ENCODE peak calls at places on chromosomes 7 and 10, in six cellular contexts. One of them, this sample, is unnamed.

GRCh38 chr7:74092964-74093339 is 9.3 kb downstream of the LIMK1 start:
- DNase-seq in left ventricle myocardium inferior: peak
- DNase-seq in right atrium auricular region: no peak
- DNase-seq in effector memory CD4-positive, alpha-beta T cell: no peak
- DNase-seq in suprapubic skin: no peak
- DNase-seq in neural progenitor cell: no peak
- DNase-seq in this sample: no peak

GRCh38 chr10:1187855-1188555 is 131.8 kb downstream of the WDR37 start:
- DNase-seq in left ventricle myocardium inferior: no peak
- DNase-seq in right atrium auricular region: no peak
- DNase-seq in effector memory CD4-positive, alpha-beta T cell: no peak
- DNase-seq in suprapubic skin: peak
- DNase-seq in neural progenitor cell: no peak
- DNase-seq in this sample: no peak

GRCh38 chr7:151384776-151385625 is 24.8 kb downstream of the WDR86 start:
- DNase-seq in left ventricle myocardium inferior: peak
- DNase-seq in right atrium auricular region: no peak
- DNase-seq in effector memory CD4-positive, alpha-beta T cell: no peak
- DNase-seq in suprapubic skin: no peak
- DNase-seq in neural progenitor cell: no peak
- DNase-seq in this sample: no peak

GRCh38 chr10:122648599-122649428 is 50.8 kb downstream of the C10orf120 start:
- DNase-seq in left ventricle myocardium inferior: peak
- DNase-seq in right atrium auricular region: peak
- DNase-seq in effector memory CD4-positive, alpha-beta T cell: no peak
- DNase-seq in suprapubic skin: peak
- DNase-seq in neural progenitor cell: peak
- DNase-seq in this sample: no peak

GRCh38 chr10:4656576-4657194 is 169.3 kb upstream of the AKR1E2 start:
- DNase-seq in left ventricle myocardium inferior: peak
- DNase-seq in right atrium auricular region: peak
- DNase-seq in effector memory CD4-positive, alpha-beta T cell: peak
- DNase-seq in suprapubic skin: no peak
- DNase-seq in neural progenitor cell: peak
- DNase-seq in this sample: no peak

GRCh38 chr7:66076459-66077329 is 1.1 kb downstream of the ASL start:
- DNase-seq in left ventricle myocardium inferior: no peak
- DNase-seq in right atrium auricular region: no peak
- DNase-seq in effector memory CD4-positive, alpha-beta T cell: no peak
- DNase-seq in suprapubic skin: no peak
- DNase-seq in neural progenitor cell: no peak
- DNase-seq in this sample: no peak

GRCh38 chr10:110076559-110077318 is 69.0 kb downstream of the ADD3 start:
- DNase-seq in left ventricle myocardium inferior: no peak
- DNase-seq in right atrium auricular region: peak
- DNase-seq in effector memory CD4-positive, alpha-beta T cell: no peak
- DNase-seq in suprapubic skin: no peak
- DNase-seq in neural progenitor cell: no peak
- DNase-seq in this sample: peak

GRCh38 chr7:14698239-14698638 is 204.3 kb downstream of the DGKB start:
- DNase-seq in left ventricle myocardium inferior: no peak
- DNase-seq in right atrium auricular region: no peak
- DNase-seq in effector memory CD4-positive, alpha-beta T cell: no peak
- DNase-seq in suprapubic skin: no peak
- DNase-seq in neural progenitor cell: no peak
- DNase-seq in this sample: no peak

GRCh38 chr7:48424731-48425130 is 253.5 kb downstream of the ABCA13 start:
- DNase-seq in left ventricle myocardium inferior: no peak
- DNase-seq in right atrium auricular region: no peak
- DNase-seq in effector memory CD4-positive, alpha-beta T cell: no peak
- DNase-seq in suprapubic skin: no peak
- DNase-seq in neural progenitor cell: peak
- DNase-seq in this sample: no peak

GRCh38 chr7:135855836-135856235 is 107.2 kb upstream of the FAM180A start:
- DNase-seq in left ventricle myocardium inferior: no peak
- DNase-seq in right atrium auricular region: no peak
- DNase-seq in effector memory CD4-positive, alpha-beta T cell: no peak
- DNase-seq in suprapubic skin: no peak
- DNase-seq in neural progenitor cell: no peak
- DNase-seq in this sample: no peak

GRCh38 chr10:102791754-102792153 is 45.5 kb downstream of the CYP17A1 start:
- DNase-seq in left ventricle myocardium inferior: no peak
- DNase-seq in right atrium auricular region: no peak
- DNase-seq in effector memory CD4-positive, alpha-beta T cell: no peak
- DNase-seq in suprapubic skin: no peak
- DNase-seq in neural progenitor cell: no peak
- DNase-seq in this sample: no peak

GRCh38 chr7:74027683-74028320 is at the start of gene ELN:
- DNase-seq in left ventricle myocardium inferior: peak
- DNase-seq in right atrium auricular region: peak
- DNase-seq in effector memory CD4-positive, alpha-beta T cell: no peak
- DNase-seq in suprapubic skin: peak
- DNase-seq in neural progenitor cell: peak
- DNase-seq in this sample: peak

GRCh38 chr10:112951349-112952281 is 1.6 kb downstream of the TCF7L2 start:
- DNase-seq in left ventricle myocardium inferior: peak
- DNase-seq in right atrium auricular region: peak
- DNase-seq in effector memory CD4-positive, alpha-beta T cell: peak
- DNase-seq in suprapubic skin: peak
- DNase-seq in neural progenitor cell: peak
- DNase-seq in this sample: no peak

DNA sequence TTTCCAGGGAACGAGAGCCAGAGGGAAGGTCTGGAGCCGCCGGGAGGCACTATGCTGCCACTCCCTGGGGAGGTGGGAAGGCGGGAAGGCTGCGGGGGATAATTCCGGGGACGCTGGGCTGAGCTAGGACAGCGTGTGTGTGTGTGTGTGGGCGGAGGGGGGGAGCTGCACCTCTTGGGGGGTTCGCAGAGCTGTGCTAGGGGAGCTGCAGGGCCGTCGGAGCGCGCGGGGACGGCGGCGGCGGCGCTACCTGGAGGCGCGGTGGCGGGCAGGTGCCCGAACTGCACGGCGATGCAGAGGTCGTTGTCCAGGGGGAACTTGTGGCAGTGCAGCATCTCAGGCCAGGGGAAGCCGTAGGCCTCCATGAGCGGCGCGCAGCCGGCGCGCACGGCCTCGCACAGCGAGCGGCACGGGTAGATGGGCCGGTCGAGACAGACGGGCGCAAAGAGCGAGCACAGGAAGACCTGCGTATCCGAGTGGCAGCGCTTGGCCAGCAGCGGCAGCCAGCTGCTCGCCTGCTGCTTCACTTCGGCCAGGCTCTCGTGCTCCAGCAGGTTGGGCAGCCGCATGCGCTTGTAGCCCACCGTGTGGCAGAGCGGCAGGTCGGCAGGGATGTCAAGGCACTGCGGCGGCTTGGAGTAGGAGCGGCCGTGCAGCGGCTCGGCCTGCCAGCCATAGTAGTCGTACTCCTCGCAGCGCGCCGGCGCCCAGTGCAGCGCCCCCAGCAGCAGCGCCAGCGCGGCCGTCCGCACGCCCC is 566 bp downstream of the SFRP5 start:
- DNase-seq in left ventricle myocardium inferior: no peak
- DNase-seq in right atrium auricular region: no peak
- DNase-seq in effector memory CD4-positive, alpha-beta T cell: no peak
- DNase-seq in suprapubic skin: no peak
- DNase-seq in neural progenitor cell: peak
- DNase-seq in this sample: no peak
- H3K4me3 ChIP-seq in left ventricle myocardium inferior: peak
- H3K4me3 ChIP-seq in right atrium auricular region: peak
- H3K4me3 ChIP-seq in effector memory CD4-positive, alpha-beta T cell: no peak
- H3K4me3 ChIP-seq in suprapubic skin: peak
- H3K4me3 ChIP-seq in neural progenitor cell: peak
- H3K4me3 ChIP-seq in this sample: peak

DNA sequence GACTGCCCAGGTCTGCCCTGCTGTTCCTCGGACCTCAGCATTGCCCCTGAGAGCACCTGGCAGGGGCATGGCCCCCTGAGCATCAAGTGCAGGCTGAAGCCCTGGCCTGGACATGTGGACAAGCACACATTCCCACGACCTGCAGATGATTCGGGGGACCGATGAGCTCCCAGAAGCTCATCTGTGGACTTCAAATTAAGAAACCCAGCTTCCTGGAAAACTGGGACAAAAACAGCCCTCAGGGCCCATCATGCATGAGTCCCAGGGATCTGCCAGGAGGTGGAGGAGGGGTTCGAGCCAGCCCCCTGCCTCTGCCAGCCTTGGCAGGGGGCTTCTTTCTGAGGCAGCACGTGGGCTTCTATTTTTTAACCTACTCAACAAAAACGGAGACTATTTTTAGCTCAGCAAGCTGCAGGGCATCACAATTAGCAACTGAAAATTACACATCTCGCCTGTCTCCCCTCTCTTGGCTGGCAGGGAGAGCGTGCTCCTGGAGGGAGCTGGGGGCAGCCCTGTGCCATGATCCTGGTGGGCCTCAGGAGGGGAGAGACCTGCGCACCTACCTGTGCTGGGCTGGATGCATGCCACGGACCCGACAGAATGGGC is 51.8 kb downstream of the RASGEF1A start:
- DNase-seq in left ventricle myocardium inferior: no peak
- DNase-seq in right atrium auricular region: no peak
- DNase-seq in effector memory CD4-positive, alpha-beta T cell: no peak
- DNase-seq in suprapubic skin: no peak
- DNase-seq in neural progenitor cell: no peak
- DNase-seq in this sample: no peak
- H3K4me3 ChIP-seq in left ventricle myocardium inferior: no peak
- H3K4me3 ChIP-seq in right atrium auricular region: no peak
- H3K4me3 ChIP-seq in effector memory CD4-positive, alpha-beta T cell: no peak
- H3K4me3 ChIP-seq in suprapubic skin: no peak
- H3K4me3 ChIP-seq in neural progenitor cell: no peak
- H3K4me3 ChIP-seq in this sample: no peak

GRCh38 chr10:50993817-50994251 is 80.5 kb upstream of the PRKG1 start:
- DNase-seq in left ventricle myocardium inferior: peak
- DNase-seq in right atrium auricular region: peak
- DNase-seq in effector memory CD4-positive, alpha-beta T cell: no peak
- DNase-seq in suprapubic skin: no peak
- DNase-seq in neural progenitor cell: no peak
- DNase-seq in this sample: no peak
- H3K4me3 ChIP-seq in left ventricle myocardium inferior: peak
- H3K4me3 ChIP-seq in right atrium auricular region: peak
- H3K4me3 ChIP-seq in effector memory CD4-positive, alpha-beta T cell: no peak
- H3K4me3 ChIP-seq in suprapubic skin: peak
- H3K4me3 ChIP-seq in neural progenitor cell: no peak
- H3K4me3 ChIP-seq in this sample: peak

GRCh38 chr7:80611779-80612178 is 26.7 kb upstream of the CD36 start:
- DNase-seq in left ventricle myocardium inferior: peak
- DNase-seq in right atrium auricular region: no peak
- DNase-seq in effector memory CD4-positive, alpha-beta T cell: no peak
- DNase-seq in suprapubic skin: no peak
- DNase-seq in neural progenitor cell: no peak
- DNase-seq in this sample: no peak
- H3K4me3 ChIP-seq in left ventricle myocardium inferior: peak
- H3K4me3 ChIP-seq in right atrium auricular region: no peak
- H3K4me3 ChIP-seq in effector memory CD4-positive, alpha-beta T cell: no peak
- H3K4me3 ChIP-seq in suprapubic skin: no peak
- H3K4me3 ChIP-seq in neural progenitor cell: no peak
- H3K4me3 ChIP-seq in this sample: no peak

GRCh38 chr7:130333832-130334231 is 10.8 kb upstream of the CPA5 start:
- DNase-seq in left ventricle myocardium inferior: no peak
- DNase-seq in right atrium auricular region: no peak
- DNase-seq in effector memory CD4-positive, alpha-beta T cell: no peak
- DNase-seq in suprapubic skin: no peak
- DNase-seq in neural progenitor cell: no peak
- DNase-seq in this sample: no peak

GRCh38 chr7:130338233-130338632 is 6.4 kb upstream of the CPA5 start:
- DNase-seq in left ventricle myocardium inferior: no peak
- DNase-seq in right atrium auricular region: no peak
- DNase-seq in effector memory CD4-positive, alpha-beta T cell: no peak
- DNase-seq in suprapubic skin: no peak
- DNase-seq in neural progenitor cell: no peak
- DNase-seq in this sample: no peak

GRCh38 chr7:130332259-130333053 is 12.2 kb upstream of the CPA5 start:
- DNase-seq in left ventricle myocardium inferior: no peak
- DNase-seq in right atrium auricular region: no peak
- DNase-seq in effector memory CD4-positive, alpha-beta T cell: no peak
- DNase-seq in suprapubic skin: no peak
- DNase-seq in neural progenitor cell: no peak
- DNase-seq in this sample: no peak

GRCh38 chr7:130337410-130337971 is 7.1 kb upstream of the CPA5 start:
- DNase-seq in left ventricle myocardium inferior: no peak
- DNase-seq in right atrium auricular region: no peak
- DNase-seq in effector memory CD4-positive, alpha-beta T cell: no peak
- DNase-seq in suprapubic skin: no peak
- DNase-seq in neural progenitor cell: no peak
- DNase-seq in this sample: no peak

DNA sequence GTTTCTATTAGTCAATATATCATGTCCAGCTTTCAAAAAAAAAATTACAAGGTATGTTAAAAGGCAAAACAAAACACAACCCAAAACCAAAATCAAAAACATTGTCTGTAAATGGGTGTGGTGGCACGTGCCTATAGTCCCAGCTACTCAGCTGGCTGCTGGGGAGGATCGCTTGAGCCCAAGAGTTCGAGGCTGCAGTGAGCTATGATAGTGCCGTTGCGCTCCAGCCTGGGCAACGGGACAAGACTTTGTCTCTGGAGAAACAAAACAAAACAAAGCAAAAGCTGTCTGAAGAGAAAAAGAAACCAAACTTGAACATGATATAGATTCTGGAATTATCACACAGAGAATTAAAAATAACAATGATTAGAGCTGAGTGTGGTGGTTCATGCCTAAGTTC is 10.3 kb upstream of the CPA5 start:
- DNase-seq in left ventricle myocardium inferior: no peak
- DNase-seq in right atrium auricular region: no peak
- DNase-seq in effector memory CD4-positive, alpha-beta T cell: no peak
- DNase-seq in suprapubic skin: no peak
- DNase-seq in neural progenitor cell: no peak
- DNase-seq in this sample: no peak
- H3K4me3 ChIP-seq in left ventricle myocardium inferior: no peak
- H3K4me3 ChIP-seq in right atrium auricular region: no peak
- H3K4me3 ChIP-seq in effector memory CD4-positive, alpha-beta T cell: no peak
- H3K4me3 ChIP-seq in suprapubic skin: no peak
- H3K4me3 ChIP-seq in neural progenitor cell: no peak
- H3K4me3 ChIP-seq in this sample: no peak

DNA sequence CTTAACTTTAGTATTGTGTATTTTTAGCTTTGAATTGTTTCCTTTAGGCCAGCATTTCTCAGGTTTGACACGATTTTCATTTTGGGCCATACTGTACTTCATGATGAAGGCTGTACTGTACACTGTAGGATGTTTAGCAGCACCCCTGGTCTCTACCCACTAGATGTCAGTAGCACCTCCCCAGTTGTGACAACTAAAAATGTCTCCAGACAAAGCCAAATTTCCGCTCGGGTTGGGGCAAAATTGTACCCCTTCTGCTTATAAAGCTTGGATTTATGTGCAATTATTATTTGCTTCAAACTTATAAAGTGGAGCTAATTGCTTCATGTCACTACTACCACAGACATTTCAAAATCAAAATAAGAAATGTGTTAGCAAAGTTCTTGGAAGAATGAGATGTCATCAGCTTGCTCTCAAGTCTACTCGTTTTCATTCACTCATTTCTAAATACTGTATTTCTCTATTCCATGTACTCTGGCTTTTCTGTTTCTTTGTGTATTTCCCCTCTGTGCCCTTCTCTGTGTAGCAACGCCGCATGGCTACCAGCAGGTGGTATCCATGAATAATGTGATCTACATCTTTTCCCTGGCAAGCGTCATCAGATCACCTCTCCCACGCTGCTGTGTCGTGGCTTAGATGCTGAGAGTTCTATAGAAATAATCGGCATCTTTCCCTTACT is 47.7 kb upstream of the CALCR start:
- DNase-seq in left ventricle myocardium inferior: no peak
- DNase-seq in right atrium auricular region: no peak
- DNase-seq in effector memory CD4-positive, alpha-beta T cell: no peak
- DNase-seq in suprapubic skin: no peak
- DNase-seq in neural progenitor cell: peak
- DNase-seq in this sample: no peak
- H3K4me3 ChIP-seq in left ventricle myocardium inferior: peak
- H3K4me3 ChIP-seq in right atrium auricular region: no peak
- H3K4me3 ChIP-seq in effector memory CD4-positive, alpha-beta T cell: no peak
- H3K4me3 ChIP-seq in suprapubic skin: no peak
- H3K4me3 ChIP-seq in neural progenitor cell: peak
- H3K4me3 ChIP-seq in this sample: no peak

This sample was measured in thoracic aorta.